ENCODE peak calls at places on chromosome 9, in four cellular contexts. One of them, this sample, is unnamed.

GRCh38 chr9:37839491-37840461 is 39.2 kb downstream of the DCAF10 start:
- ATAC-seq in right lobe of liver: no peak
- ATAC-seq in pancreas: no peak
- ATAC-seq in effector memory CD8-positive, alpha-beta T cell: no peak
- ATAC-seq in this sample: no peak

GRCh38 chr9:98208635-98209034 is 16.2 kb upstream of the CORO2A start:
- ATAC-seq in right lobe of liver: peak
- ATAC-seq in pancreas: no peak
- ATAC-seq in effector memory CD8-positive, alpha-beta T cell: no peak
- ATAC-seq in this sample: no peak

GRCh38 chr9:88828492-88828974 is 162.7 kb upstream of the S1PR3 start:
- ATAC-seq in pancreas: no peak
- ATAC-seq in effector memory CD8-positive, alpha-beta T cell: no peak
- ATAC-seq in right lobe of liver: no peak
- ATAC-seq in this sample: peak

GRCh38 chr9:126206099-126206498 is 120.5 kb upstream of the MVB12B start:
- ATAC-seq in right lobe of liver: no peak
- ATAC-seq in pancreas: no peak
- ATAC-seq in effector memory CD8-positive, alpha-beta T cell: no peak
- ATAC-seq in this sample: no peak

GRCh38 chr9:77819672-77820071 is 171.6 kb upstream of the GNA14 start:
- ATAC-seq in pancreas: peak
- ATAC-seq in right lobe of liver: peak
- ATAC-seq in effector memory CD8-positive, alpha-beta T cell: no peak
- ATAC-seq in this sample: peak

GRCh38 chr9:106761493-106761892 is 101.5 kb upstream of the ZNF462 start:
- ATAC-seq in right lobe of liver: no peak
- ATAC-seq in pancreas: peak
- ATAC-seq in effector memory CD8-positive, alpha-beta T cell: no peak
- ATAC-seq in this sample: no peak

GRCh38 chr9:123327697-123328100 is 28.3 kb upstream of the CRB2 start:
- ATAC-seq in pancreas: peak
- ATAC-seq in effector memory CD8-positive, alpha-beta T cell: no peak
- ATAC-seq in right lobe of liver: no peak
- ATAC-seq in this sample: no peak

GRCh38 chr9:99660191-99660636 is 161.5 kb upstream of the NR4A3 start:
- ATAC-seq in pancreas: peak
- ATAC-seq in right lobe of liver: peak
- ATAC-seq in effector memory CD8-positive, alpha-beta T cell: peak
- ATAC-seq in this sample: no peak

GRCh38 chr9:19485193-19485592 is 76.4 kb downstream of the ACER2 start:
- ATAC-seq in right lobe of liver: no peak
- ATAC-seq in pancreas: no peak
- ATAC-seq in effector memory CD8-positive, alpha-beta T cell: no peak
- ATAC-seq in this sample: no peak

GRCh38 chr9:131720330-131720729 is 19.5 kb downstream of the RAPGEF1 start:
- ATAC-seq in effector memory CD8-positive, alpha-beta T cell: peak
- ATAC-seq in pancreas: no peak
- ATAC-seq in right lobe of liver: no peak
- ATAC-seq in this sample: no peak

GRCh38 chr9:13033959-13034695 is 245.4 kb downstream of the MPDZ start:
- ATAC-seq in pancreas: peak
- ATAC-seq in effector memory CD8-positive, alpha-beta T cell: no peak
- ATAC-seq in right lobe of liver: peak
- ATAC-seq in this sample: peak

GRCh38 chr9:20015427-20015931 is 226.6 kb upstream of the SLC24A2 start:
- ATAC-seq in pancreas: no peak
- ATAC-seq in effector memory CD8-positive, alpha-beta T cell: no peak
- ATAC-seq in right lobe of liver: no peak
- ATAC-seq in this sample: no peak

GRCh38 chr9:92035687-92036410 is 79.4 kb downstream of the SPTLC1 start:
- ATAC-seq in effector memory CD8-positive, alpha-beta T cell: no peak
- ATAC-seq in pancreas: peak
- ATAC-seq in right lobe of liver: no peak
- ATAC-seq in this sample: peak

GRCh38 chr9:110217656-110218099 is 9.7 kb upstream of the C9orf152 start:
- ATAC-seq in effector memory CD8-positive, alpha-beta T cell: no peak
- ATAC-seq in right lobe of liver: peak
- ATAC-seq in pancreas: peak
- ATAC-seq in this sample: no peak

GRCh38 chr9:971901-972511 is 4.4 kb upstream of the DMRT3 start:
- ATAC-seq in pancreas: peak
- ATAC-seq in effector memory CD8-positive, alpha-beta T cell: no peak
- ATAC-seq in right lobe of liver: peak
- ATAC-seq in this sample: peak

GRCh38 chr9:79489241-79490000 is 82.3 kb upstream of the TLE4 start:
- ATAC-seq in right lobe of liver: peak
- ATAC-seq in pancreas: peak
- ATAC-seq in effector memory CD8-positive, alpha-beta T cell: no peak
- ATAC-seq in this sample: no peak

GRCh38 chr9:90007516-90008430 is 403.0 kb downstream of the GADD45G start:
- ATAC-seq in effector memory CD8-positive, alpha-beta T cell: no peak
- ATAC-seq in pancreas: peak
- ATAC-seq in right lobe of liver: peak
- ATAC-seq in this sample: peak

GRCh38 chr9:68975644-68976043 is 38.3 kb downstream of the PRKACG start:
- ATAC-seq in pancreas: peak
- ATAC-seq in right lobe of liver: peak
- ATAC-seq in effector memory CD8-positive, alpha-beta T cell: no peak
- ATAC-seq in this sample: peak

GRCh38 chr9:123617952-123618678 is 262.1 kb downstream of the CRB2 start:
- ATAC-seq in effector memory CD8-positive, alpha-beta T cell: no peak
- ATAC-seq in pancreas: no peak
- ATAC-seq in right lobe of liver: no peak
- ATAC-seq in this sample: no peak

GRCh38 chr9:4814913-4815312 is 22.2 kb downstream of the RCL1 start:
- ATAC-seq in pancreas: peak
- ATAC-seq in right lobe of liver: peak
- ATAC-seq in effector memory CD8-positive, alpha-beta T cell: no peak
- ATAC-seq in this sample: no peak

GRCh38 chr9:137263506-137263905 is 8.4 kb downstream of the NELFB start:
- ATAC-seq in effector memory CD8-positive, alpha-beta T cell: no peak
- ATAC-seq in pancreas: no peak
- ATAC-seq in right lobe of liver: no peak
- ATAC-seq in this sample: no peak

GRCh38 chr9:20532584-20532983 is 89.7 kb downstream of the MLLT3 start:
- ATAC-seq in pancreas: no peak
- ATAC-seq in right lobe of liver: no peak
- ATAC-seq in effector memory CD8-positive, alpha-beta T cell: no peak
- ATAC-seq in this sample: no peak

GRCh38 chr9:19516348-19516747 is 107.5 kb downstream of the ACER2 start:
- ATAC-seq in effector memory CD8-positive, alpha-beta T cell: no peak
- ATAC-seq in right lobe of liver: no peak
- ATAC-seq in pancreas: no peak
- ATAC-seq in this sample: no peak

GRCh38 chr9:71729816-71730526 is 38.3 kb downstream of the CEMIP2 start:
- ATAC-seq in pancreas: peak
- ATAC-seq in right lobe of liver: no peak
- ATAC-seq in effector memory CD8-positive, alpha-beta T cell: no peak
- ATAC-seq in this sample: no peak

GRCh38 chr9:37938121-37938906 is 34.4 kb upstream of the SLC25A51 start:
- ATAC-seq in right lobe of liver: peak
- ATAC-seq in effector memory CD8-positive, alpha-beta T cell: no peak
- ATAC-seq in pancreas: peak
- ATAC-seq in this sample: no peak

GRCh38 chr9:23665051-23665450 is 161.0 kb downstream of the ELAVL2 start:
- ATAC-seq in pancreas: no peak
- ATAC-seq in right lobe of liver: no peak
- ATAC-seq in effector memory CD8-positive, alpha-beta T cell: no peak
- ATAC-seq in this sample: no peak

GRCh38 chr9:33029106-33029788 is 4.2 kb downstream of the DNAJA1 start:
- ATAC-seq in pancreas: no peak
- ATAC-seq in effector memory CD8-positive, alpha-beta T cell: no peak
- ATAC-seq in right lobe of liver: peak
- ATAC-seq in this sample: peak

GRCh38 chr9:95112436-95113280 is 204.9 kb downstream of the FANCC start:
- ATAC-seq in effector memory CD8-positive, alpha-beta T cell: no peak
- ATAC-seq in pancreas: no peak
- ATAC-seq in right lobe of liver: no peak
- ATAC-seq in this sample: no peak

GRCh38 chr9:128742401-128742800 is 18.5 kb upstream of the ZDHHC12 start:
- ATAC-seq in pancreas: no peak
- ATAC-seq in effector memory CD8-positive, alpha-beta T cell: no peak
- ATAC-seq in right lobe of liver: no peak
- ATAC-seq in this sample: no peak

GRCh38 chr9:109001275-109001676 is 12.0 kb downstream of the CTNNAL1 start:
- ATAC-seq in right lobe of liver: peak
- ATAC-seq in pancreas: peak
- ATAC-seq in effector memory CD8-positive, alpha-beta T cell: no peak
- ATAC-seq in this sample: no peak

This sample was measured in gastroesophageal sphincter.